ENCODE peak calls at places on chromosomes 2 and 18, in four cellular contexts. X is Peyer's patch, L is lower leg skin, H is BJ. J is an unnamed sample.

GRCh38 chr18:70335892-70336726 is 47.3 kb downstream of the SOCS6 start:
- DNase-seq in X (no peak), L (no peak), H (no peak), J (peak)

GRCh38 chr18:79596451-79597175 is 83.0 kb upstream of the CTDP1 start:
- DNase-seq in X (no peak), L (no peak), H (no peak), J (no peak)

GRCh38 chr18:69557246-69557781 is 156.6 kb downstream of the DOK6 start:
- DNase-seq in X (no peak), L (no peak), H (no peak), J (no peak)

GRCh38 chr2:11617527-11617926 is 52.5 kb downstream of the NTSR2 start:
- DNase-seq in X (no peak), L (no peak), H (no peak), J (no peak)

GRCh38 chr2:236852100-236852976 is 233.4 kb upstream of the COPS8 start:
- DNase-seq in X (no peak), L (no peak), H (no peak), J (no peak)

GRCh38 chr2:132503621-132504200 is 87.1 kb downstream of the GPR39 start:
- DNase-seq in X (no peak), L (no peak), H (peak), J (no peak)

GRCh38 chr18:44067201-44067600 is 613.5 kb upstream of the SETBP1 start:
- DNase-seq in X (no peak), L (no peak), H (no peak), J (no peak)

GRCh38 chr18:70457223-70457622 is 168.4 kb downstream of the SOCS6 start:
- DNase-seq in X (no peak), L (no peak), H (no peak), J (no peak)

GRCh38 chr2:195413944-195414343 is 243.1 kb upstream of the SLC39A10 start:
- DNase-seq in X (no peak), L (no peak), H (no peak), J (no peak)

GRCh38 chr2:222782201-222782600 is 78.6 kb upstream of the ACSL3 start:
- DNase-seq in X (no peak), L (no peak), H (no peak), J (no peak)

GRCh38 chr2:28449489-28450395 is 46.1 kb upstream of the PLB1 start:
- DNase-seq in X (no peak), L (no peak), H (no peak), J (no peak)

GRCh38 chr2:74887445-74887951 is 53.6 kb downstream of the HK2 start:
- DNase-seq in X (no peak), L (no peak), H (peak), J (no peak)

GRCh38 chr2:74426181-74426758 is 4.7 kb downstream of the WDR54 start:
- DNase-seq in X (no peak), L (no peak), H (no peak), J (no peak)

GRCh38 chr2:196278491-196278911 is 107.1 kb upstream of the STK17B start:
- DNase-seq in X (no peak), L (no peak), H (no peak), J (no peak)

GRCh38 chr2:6866982-6867381 is 1.3 kb upstream of the CMPK2 start:
- DNase-seq in X (no peak), L (no peak), H (no peak), J (no peak)

GRCh38 chr2:6866239-6866745 is 585 bp upstream of the CMPK2 start:
- DNase-seq in X (peak), L (no peak), H (no peak), J (peak)

GRCh38 chr2:6863792-6864191 is 1.9 kb downstream of the CMPK2 start:
- DNase-seq in X (no peak), L (no peak), H (no peak), J (no peak)

GRCh38 chr2:6865346-6866238 is at the start of gene CMPK2:
- DNase-seq in X (peak), L (no peak), H (no peak), J (no peak)

DNA sequence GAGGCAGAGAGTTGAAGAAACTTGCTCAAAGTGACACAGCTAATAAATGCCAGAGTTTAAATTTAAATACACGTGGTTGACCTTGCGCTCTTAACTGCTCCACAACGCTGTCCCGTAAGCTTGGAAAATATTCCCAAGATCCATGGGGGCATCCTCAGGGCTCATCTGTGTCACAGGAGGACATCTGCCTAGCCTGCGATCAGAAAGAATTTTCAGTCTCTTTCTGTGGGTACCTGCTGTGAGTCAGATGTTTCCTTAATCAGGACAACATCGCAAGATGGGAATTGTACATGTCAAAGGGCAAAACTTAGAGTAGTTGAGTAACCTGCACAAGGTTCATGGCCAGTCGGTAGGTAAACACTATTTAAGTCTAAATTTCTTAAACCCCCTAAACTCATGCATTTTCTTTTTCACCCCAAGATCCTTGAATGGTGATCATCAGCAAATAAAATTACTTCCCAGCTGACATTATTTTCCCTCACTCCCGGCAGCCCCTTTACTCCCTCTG is 1.4 kb downstream of the CMPK2 start:
- DNase-seq in X (no peak), L (no peak), H (no peak), J (no peak)
- H3K4me3 ChIP-seq in X (peak), L (no peak), H (no peak), J (no peak)

GRCh38 chr18:10543277-10543676 is 17.4 kb downstream of the NAPG start:
- DNase-seq in X (no peak), L (no peak), H (no peak), J (no peak)

GRCh38 chr18:10546557-10547300 is 20.9 kb downstream of the NAPG start:
- DNase-seq in X (no peak), L (no peak), H (no peak), J (no peak)

DNA sequence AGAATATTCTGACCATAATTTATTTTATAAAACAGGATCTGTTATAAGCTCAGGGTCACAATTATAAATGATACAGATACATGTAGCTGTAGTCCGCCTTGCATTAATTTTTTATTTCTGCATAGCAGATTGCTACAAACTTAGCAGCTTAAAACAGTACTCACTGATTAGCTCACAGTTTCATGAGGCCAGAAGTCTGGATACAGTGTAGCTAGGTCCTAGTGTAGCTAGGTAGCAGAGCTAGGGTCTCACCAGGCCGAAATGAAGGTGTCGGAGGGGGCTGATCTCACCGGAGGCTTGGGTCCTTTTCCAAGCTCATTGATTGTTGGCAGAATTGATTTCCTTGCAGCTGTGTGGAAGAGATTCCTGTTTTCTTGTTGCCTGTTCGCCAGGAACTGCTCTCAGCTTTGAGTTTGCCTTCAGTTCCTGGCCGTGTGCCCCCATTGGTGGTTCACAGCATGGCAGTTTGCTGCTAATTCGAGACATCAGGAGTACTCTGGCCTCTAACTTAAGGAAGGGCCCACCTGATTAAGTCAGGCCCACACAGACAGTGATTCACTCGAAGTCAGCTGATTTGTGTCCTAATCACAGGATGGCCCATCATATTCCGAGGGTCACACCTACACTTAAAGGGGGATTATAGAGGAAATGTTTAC is 18.4 kb downstream of the NAPG start:
- DNase-seq in X (no peak), L (no peak), H (no peak), J (no peak)
- TF ChIP-seq CTCF in X (no peak), L (no peak), H (no peak), J (no peak)

GRCh38 chr2:57886196-57886786 is 160.3 kb upstream of the VRK2 start:
- DNase-seq in X (no peak), L (no peak), H (no peak), J (no peak)
- H3K4me3 ChIP-seq in X (no peak), L (no peak), H (no peak), J (no peak)

DNA sequence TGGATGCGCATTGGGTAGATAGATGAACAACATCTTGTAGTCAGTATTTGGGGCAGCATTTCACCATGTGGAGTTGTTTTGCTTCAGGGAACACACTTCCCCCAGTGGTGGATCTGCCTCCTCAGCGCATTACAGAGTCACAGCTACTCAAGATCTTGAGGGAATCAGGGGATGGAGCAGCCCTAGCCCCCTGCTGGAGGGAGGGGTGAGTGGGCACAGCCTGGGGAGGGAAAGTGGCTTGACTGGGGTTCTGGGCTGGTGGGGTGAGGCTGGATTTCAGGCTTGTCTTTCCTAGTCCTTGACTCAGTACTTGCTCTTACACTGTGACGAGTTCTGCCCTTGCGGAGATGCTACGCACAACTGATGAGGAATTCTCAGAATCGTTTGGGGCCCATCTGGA is 271.0 kb upstream of the HS6ST1 start:
- DNase-seq in X (no peak), L (no peak), H (no peak), J (no peak)
- TF ChIP-seq CTCF in X (no peak), L (no peak), H (no peak), J (no peak)

DNA sequence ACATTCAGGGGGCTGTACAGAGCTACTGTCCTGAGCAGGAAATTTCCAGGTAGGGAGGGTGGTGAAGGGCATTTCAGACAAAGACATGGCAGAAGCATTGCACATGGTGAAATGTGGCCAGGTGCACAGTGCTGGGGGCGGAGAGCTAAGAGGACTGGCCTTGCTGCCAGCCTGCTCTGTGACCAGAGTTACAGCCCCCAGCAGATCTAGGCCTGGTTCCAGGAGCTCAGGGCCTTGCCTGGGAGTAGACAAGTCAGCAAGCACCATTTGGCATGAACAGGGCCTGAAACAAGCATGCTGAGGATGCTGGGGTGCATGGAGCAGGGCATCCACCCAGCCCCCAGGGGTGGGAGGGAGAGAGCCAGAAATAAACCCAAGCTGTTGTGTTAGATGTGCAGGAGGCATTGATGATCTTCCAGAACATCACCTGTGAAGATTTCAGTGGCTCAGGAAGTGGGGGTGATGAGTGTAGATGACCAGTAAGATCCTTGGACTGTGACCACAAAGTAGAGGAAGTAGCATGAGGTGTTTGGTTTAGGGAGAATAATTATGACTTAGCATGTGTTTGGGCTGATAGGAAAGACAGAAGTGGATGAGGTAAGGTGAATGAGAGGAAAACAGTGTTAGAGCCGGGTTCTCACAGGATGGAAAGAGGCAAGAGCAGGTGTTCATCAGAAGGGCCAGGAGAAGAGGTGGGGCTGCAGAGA is 61.1 kb downstream of the COA5 start:
- DNase-seq in X (no peak), L (no peak), H (no peak), J (no peak)
- H3K4me3 ChIP-seq in X (no peak), L (no peak), H (no peak), J (no peak)

GRCh38 chr2:105397025-105397722 is 1.7 kb downstream of the FHL2 start:
- DNase-seq in X (no peak), L (no peak), H (no peak), J (no peak)

GRCh38 chr2:105398522-105399206 is at the start of gene FHL2:
- DNase-seq in X (no peak), L (no peak), H (no peak), J (no peak)

GRCh38 chr2:105400138-105400540 is 1.3 kb upstream of the FHL2 start:
- DNase-seq in X (no peak), L (no peak), H (no peak), J (no peak)

GRCh38 chr2:105397959-105398521 is 811 bp downstream of the FHL2 start:
- DNase-seq in X (no peak), L (no peak), H (no peak), J (no peak)

GRCh38 chr2:105399207-105399861 is 483 bp upstream of the FHL2 start:
- DNase-seq in X (no peak), L (no peak), H (no peak), J (no peak)
- TF ChIP-seq CTCF in X (no peak), L (no peak), H (no peak), J (no peak)

GRCh38 chr2:127664895-127665225 is 10.5 kb downstream of the LIMS2 start:
- DNase-seq in X (no peak), L (no peak), H (no peak), J (no peak)

GRCh38 chr2:127662937-127663565 is 12.3 kb downstream of the LIMS2 start:
- DNase-seq in X (no peak), L (no peak), H (no peak), J (no peak)

GRCh38 chr2:127661949-127662510 is 13.3 kb downstream of the LIMS2 start:
- DNase-seq in X (no peak), L (no peak), H (no peak), J (no peak)

GRCh38 chr2:127664065-127664894 is 11.1 kb downstream of the LIMS2 start:
- DNase-seq in X (no peak), L (no peak), H (no peak), J (no peak)

GRCh38 chr2:127663566-127664064 is 11.7 kb downstream of the LIMS2 start:
- DNase-seq in X (no peak), L (no peak), H (no peak), J (no peak)
- H3K4me3 ChIP-seq in X (peak), L (no peak), H (no peak), J (no peak)

GRCh38 chr18:60372598-60372997 is at the start of gene MC4R:
- DNase-seq in X (no peak), L (peak), H (peak), J (peak)
- TF ChIP-seq CTCF in X (no peak), L (no peak), H (no peak), J (no peak)

GRCh38 chr2:6864938-6865345 is 765 bp downstream of the CMPK2 start:
- DNase-seq in X (peak), L (no peak), H (no peak), J (no peak)
- H3K4me3 ChIP-seq in X (peak), L (peak), H (peak), J (peak)

GRCh38 chr18:77851798-77852197 is 602.1 kb downstream of the GALR1 start:
- DNase-seq in X (no peak), L (no peak), H (no peak), J (no peak)
- TF ChIP-seq CTCF in X (no peak), L (no peak), H (no peak), J (no peak)

J was measured in epithelial cell of proximal tubule.